ENCODE peak calls at places on chromosomes 7 and 10, in four cellular contexts. Y is SJSA1, O is mesenchymal stem cell, U is breast epithelium. J is an unnamed sample.

GRCh38 chr7:18610331-18610948 is 114.9 kb downstream of the HDAC9 start:
- DNase-seq in O (peak; percentile 35), U (no peak), Y (peak; percentile 35), J (peak; percentile 19)

GRCh38 chr10:2924425-2924824 is 142.9 kb upstream of the PFKP start:
- DNase-seq in O (no peak), U (no peak), Y (no peak), J (no peak)

GRCh38 chr10:73251683-73252444 is 580 bp downstream of the MRPS16 start:
- DNase-seq in Y (no peak), O (peak; percentile 42), U (no peak), J (no peak)

GRCh38 chr7:157278167-157278790 is 58.5 kb upstream of the DNAJB6 start:
- DNase-seq in O (no peak), Y (no peak), U (no peak), J (no peak)

GRCh38 chr10:64369885-64370773 is 848.9 kb downstream of the REEP3 start:
- DNase-seq in U (no peak), Y (no peak), O (no peak), J (no peak)

GRCh38 chr10:76869931-76870330 is 767.7 kb downstream of the KCNMA1 start:
- DNase-seq in U (peak; percentile 60), O (no peak), Y (no peak), J (no peak)

GRCh38 chr7:101816499-101817030 is 861 bp upstream of the CUX1 start:
- DNase-seq in Y (no peak), U (no peak), O (peak; percentile 50), J (no peak)

GRCh38 chr10:13758302-13758701 is 171.5 kb downstream of the PRPF18 start:
- DNase-seq in O (no peak), U (no peak), Y (no peak), J (peak; percentile 59)

GRCh38 chr7:124032369-124033092 is at the start of gene TMEM229A:
- DNase-seq in O (peak; percentile 75), Y (peak; percentile 5), U (no peak), J (peak; percentile 49)
- H3K4me3 ChIP-seq in O (peak within 1 kb of the TSS; percentile 58), Y (peak within 1 kb of the TSS; percentile 8), U (peak within 1 kb of the TSS; percentile 27), J (peak within 1 kb of the TSS; percentile 11)

GRCh38 chr7:134945711-134946110 is 40.6 kb upstream of the AGBL3 start:
- DNase-seq in U (no peak), Y (no peak), O (no peak), J (no peak)

GRCh38 chr7:134941947-134942346 is 44.4 kb upstream of the AGBL3 start:
- DNase-seq in U (no peak), Y (no peak), O (no peak), J (no peak)

GRCh38 chr7:134942690-134943466 is 43.4 kb upstream of the AGBL3 start:
- DNase-seq in U (no peak), O (no peak), Y (no peak), J (no peak)

GRCh38 chr7:134946260-134946659 is 40.0 kb upstream of the AGBL3 start:
- DNase-seq in U (no peak), Y (no peak), O (no peak), J (no peak)

GRCh38 chr7:134943785-134944400 is 42.4 kb upstream of the AGBL3 start:
- DNase-seq in U (no peak), O (peak; percentile 49), Y (no peak), J (peak; percentile 47)
- H3K4me3 ChIP-seq in U (no peak overlapping the region), O (no peak overlapping the region), Y (no peak overlapping the region), J (no peak overlapping the region)

DNA sequence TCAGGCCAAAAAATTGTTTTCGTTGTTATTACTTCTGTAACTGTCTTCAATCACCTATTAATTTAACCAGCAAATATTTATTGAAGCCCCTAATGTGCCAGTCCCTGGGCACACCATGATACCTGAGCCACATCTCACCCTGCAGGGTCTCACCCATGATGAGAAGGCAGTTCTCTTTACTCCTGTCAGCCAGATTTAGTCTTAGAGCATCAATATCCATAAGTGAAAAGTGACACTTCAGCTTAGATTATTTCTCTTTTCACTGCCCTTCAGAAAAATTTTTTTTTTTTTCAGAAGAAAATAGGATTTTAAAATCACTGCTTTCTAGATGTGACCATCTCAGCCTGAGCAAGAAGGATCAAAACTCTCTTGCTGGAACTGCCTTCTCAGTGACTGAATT is 258.6 kb upstream of the NFE2L3 start:
- DNase-seq in O (no peak), Y (no peak), U (no peak), J (no peak)
- H3K4me3 ChIP-seq in O (no peak overlapping the region), Y (no peak overlapping the region), U (no peak overlapping the region), J (no peak overlapping the region)

DNA sequence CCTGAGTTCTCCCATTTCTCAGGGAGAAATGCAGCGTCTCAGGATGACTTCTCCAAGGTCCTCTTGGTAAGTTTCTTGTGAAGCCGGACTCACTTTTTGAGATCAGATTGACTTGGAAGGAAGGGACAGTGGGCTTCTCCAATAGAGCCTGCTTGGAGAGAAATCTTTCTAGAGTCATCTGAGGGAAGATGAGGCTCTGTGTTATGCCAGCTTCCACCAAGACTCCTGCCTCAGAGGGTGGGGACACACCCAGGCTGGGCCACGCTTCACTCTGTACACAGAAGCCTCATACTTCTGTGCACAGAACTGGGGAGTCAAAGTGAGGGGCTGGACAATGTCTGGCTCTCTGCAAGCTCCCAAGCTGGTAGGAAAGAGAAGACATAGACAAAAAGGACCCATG is 5.5 kb downstream of the C10orf105 start:
- DNase-seq in U (no peak), O (no peak), Y (peak; percentile 9), J (no peak)
- H3K4me3 ChIP-seq in U (no peak overlapping the region), O (no peak overlapping the region), Y (no peak overlapping the region), J (no peak overlapping the region)